ENCODE peak calls at places on chromosomes 12 and 14, in eight cellular contexts. O is mammary epithelial cell, V is small intestine, B is GM12878, P is lung, R is A673, L is kidney, A is gastrocnemius medialis. I is an unnamed sample.

GRCh38 chr12:33370318-33370717 is 69.3 kb downstream of the SYT10 start:
- DNase-seq in L (no peak), A (no peak), P (no peak), R (no peak), O (no peak), B (no peak), V (no peak), I (no peak)

GRCh38 chr12:24500466-24501232 is 448.3 kb downstream of the BCAT1 start:
- DNase-seq in O (peak; percentile 1), A (no peak), P (no peak), V (no peak), R (peak; percentile 20), L (no peak), B (no peak), I (no peak)

GRCh38 chr14:82776958-82777357 is 1243.3 kb upstream of the SEL1L start:
- DNase-seq in A (no peak), L (no peak), P (no peak), O (no peak), R (no peak), B (no peak), V (no peak), I (no peak)

GRCh38 chr12:64389154-64389553 is 1.4 kb downstream of the C12orf56 start:
- DNase-seq in R (no peak), L (no peak), A (no peak), B (no peak), O (no peak), V (no peak), P (no peak), I (no peak)

GRCh38 chr14:28661171-28661772 is 105.3 kb upstream of the FOXG1 start:
- DNase-seq in V (no peak), R (no peak), A (no peak), B (no peak), L (no peak), P (no peak), O (peak; percentile 85), I (no peak)

GRCh38 chr14:61296707-61297502 is 15.8 kb upstream of the TMEM30B start:
- DNase-seq in V (peak; percentile 65), O (peak; percentile 37), B (peak; percentile 23), P (no peak), R (peak; percentile 55), L (no peak), A (no peak), I (no peak)

GRCh38 chr14:29486132-29486531 is 441.5 kb downstream of the PRKD1 start:
- DNase-seq in P (no peak), V (no peak), O (no peak), A (no peak), L (no peak), R (no peak), B (no peak), I (no peak)

GRCh38 chr12:121513464-121514183 is 67.2 kb downstream of the KDM2B start:
- DNase-seq in A (no peak), O (no peak), L (no peak), P (peak; percentile 43), V (peak; percentile 51), B (no peak), R (peak; percentile 44), I (no peak)

GRCh38 chr12:75684678-75685620 is 173.5 kb upstream of the KRR1 start:
- DNase-seq in B (no peak), A (no peak), V (no peak), P (no peak), R (no peak), L (no peak), O (peak; percentile 97), I (no peak)

GRCh38 chr12:89665556-89665955 is 43.1 kb downstream of the ATP2B1 start:
- DNase-seq in P (no peak), O (no peak), R (peak; percentile 35), L (no peak), B (no peak), V (no peak), A (no peak), I (no peak)

GRCh38 chr14:34794217-34794616 is 79.8 kb upstream of the CFL2 start:
- DNase-seq in R (no peak), B (no peak), A (no peak), L (no peak), V (no peak), O (no peak), P (no peak), I (no peak)

GRCh38 chr14:56117765-56118610 is at the start of gene PELI2:
- DNase-seq in R (peak; percentile 86), L (peak; percentile 96), B (no peak), A (peak; percentile 32), V (peak; percentile 66), P (peak; percentile 74), O (no peak), I (peak; percentile 87)

GRCh38 chr14:103528158-103528511 is 861 bp upstream of the TRMT61A start:
- DNase-seq in O (no peak), L (peak; percentile 83), P (no peak), V (peak; percentile 45), R (no peak), A (no peak), B (no peak), I (no peak)

GRCh38 chr12:66144796-66145754 is 14.5 kb upstream of the LLPH start:
- DNase-seq in B (no peak), L (no peak), R (peak; percentile 76), V (peak; percentile 41), A (peak; percentile 10), O (peak; percentile 55), P (peak; percentile 72), I (no peak)

GRCh38 chr12:12128665-12129064 is 57.9 kb downstream of the BCL2L14 start:
- DNase-seq in R (peak; percentile 68), O (no peak), P (no peak), V (no peak), A (no peak), B (no peak), L (no peak), I (no peak)

GRCh38 chr14:69624131-69624530 is 12.7 kb downstream of the SUSD6 start:
- DNase-seq in B (no peak), R (no peak), V (no peak), L (no peak), P (no peak), O (no peak), A (no peak), I (no peak)

GRCh38 chr14:69625299-69626131 is 14.1 kb downstream of the SUSD6 start:
- DNase-seq in P (peak; percentile 58), B (peak; percentile 88), A (peak; percentile 25), R (no peak), L (peak; percentile 83), V (peak; percentile 50), O (peak; percentile 46), I (no peak)

GRCh38 chr14:69620981-69621380 is 9.6 kb downstream of the SUSD6 start:
- DNase-seq in O (no peak), V (no peak), R (no peak), A (no peak), L (no peak), B (no peak), P (no peak), I (no peak)

GRCh38 chr14:69629225-69630127 is 18.1 kb downstream of the SUSD6 start:
- DNase-seq in O (no peak), B (no peak), L (no peak), R (no peak), V (no peak), A (no peak), P (no peak), I (no peak)

DNA sequence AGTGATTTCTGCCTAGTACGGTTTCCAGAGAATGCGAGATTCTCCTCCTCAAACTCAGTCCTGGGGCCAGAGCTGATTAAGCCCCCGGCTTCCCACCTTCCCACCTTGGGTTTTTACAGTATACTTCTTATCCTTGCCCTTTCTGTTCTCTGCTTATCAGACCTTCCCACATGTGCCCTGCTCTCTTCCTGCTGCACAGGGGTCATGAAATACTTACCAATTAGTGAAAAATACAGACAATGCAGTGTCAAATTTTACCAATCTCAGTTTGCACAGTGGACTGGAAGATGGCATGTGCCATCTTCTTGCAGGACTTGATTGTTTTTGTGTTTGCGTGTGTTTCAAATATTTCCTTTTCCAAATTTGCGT is 14.7 kb downstream of the SUSD6 start:
- DNase-seq in O (no peak), V (no peak), L (no peak), B (no peak), R (no peak), A (no peak), P (no peak), I (no peak)
- H3K27ac ChIP-seq in O (no peak overlapping the region), V (peak overlapping the region; percentile 65), L (no peak overlapping the region), B (peak overlapping the region; percentile 82), R (no peak overlapping the region), A (peak overlapping the region; percentile 36), P (peak overlapping the region; percentile 82), I (no peak overlapping the region)

DNA sequence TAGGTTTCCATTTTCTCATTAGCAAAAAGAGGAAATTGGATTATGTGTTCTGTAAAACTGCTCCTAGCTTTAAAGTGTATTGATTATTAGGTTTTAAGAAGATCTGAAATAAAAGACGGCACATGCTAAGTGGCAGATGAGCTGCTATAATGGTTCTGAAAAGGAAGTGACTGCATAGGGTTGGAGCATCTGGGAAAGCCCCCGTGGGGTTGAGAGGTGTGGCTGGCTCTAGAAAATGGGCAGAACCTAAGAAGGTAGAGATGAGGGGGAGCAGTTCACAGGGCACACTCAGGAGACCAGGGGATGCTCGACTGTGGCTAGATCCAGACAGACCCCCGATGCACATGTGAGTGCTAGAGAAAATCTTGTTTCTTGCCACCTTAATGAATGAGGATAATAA is 1.9 kb downstream of the IFNG-AS1 start:
- DNase-seq in P (no peak), O (no peak), L (no peak), V (no peak), B (no peak), R (no peak), A (no peak), I (no peak)
- H3K4me3 ChIP-seq in P (no peak overlapping the region), O (no peak overlapping the region), L (no peak overlapping the region), V (no peak overlapping the region), B (no peak overlapping the region), R (no peak overlapping the region), A (no peak overlapping the region), I (no peak overlapping the region)

GRCh38 chr14:54593860-54594259 is 26.9 kb downstream of the SAMD4A start:
- DNase-seq in L (no peak), B (no peak), O (peak; percentile 53), A (no peak), P (no peak), V (no peak), R (peak; percentile 30), I (no peak)

GRCh38 chr14:54589076-54589475 is 22.1 kb downstream of the SAMD4A start:
- DNase-seq in B (no peak), V (no peak), A (no peak), L (no peak), R (no peak), P (no peak), O (peak; percentile 54), I (no peak)

GRCh38 chr14:54590481-54590880 is 23.6 kb downstream of the SAMD4A start:
- DNase-seq in V (no peak), L (no peak), P (no peak), A (no peak), R (no peak), B (no peak), O (no peak), I (no peak)

GRCh38 chr14:54591461-54592245 is 24.7 kb downstream of the SAMD4A start:
- DNase-seq in A (no peak), L (no peak), B (no peak), R (no peak), O (peak; percentile 90), V (no peak), P (no peak), I (no peak)

GRCh38 chr14:54589843-54590242 is 22.9 kb downstream of the SAMD4A start:
- DNase-seq in O (no peak), R (no peak), P (no peak), A (no peak), B (no peak), L (no peak), V (no peak), I (no peak)
- H3K4me1 ChIP-seq in O (peaks cover 42% of the 10 kb centered on the region), R (peaks cover 19% of the 10 kb centered on the region), P (peaks cover 19% of the 10 kb centered on the region), A (peaks cover 56% of the 10 kb centered on the region), B (no peaks in the 10 kb centered on the region), L (no peaks in the 10 kb centered on the region), V (no peaks in the 10 kb centered on the region), I (no peaks in the 10 kb centered on the region)

GRCh38 chr12:57868870-57869609 is 22.5 kb upstream of the CTDSP2 start:
- DNase-seq in O (no peak), V (no peak), A (peak; percentile 65), B (no peak), R (peak; percentile 80), P (no peak), L (peak; percentile 76), I (no peak)
- H3K27ac ChIP-seq in O (no peak overlapping the region), V (peak overlapping the region; percentile 41), A (peak overlapping the region; percentile 80), B (no peak overlapping the region), R (peak overlapping the region; percentile 43), P (peak overlapping the region; percentile 59), L (no peak overlapping the region), I (no peak overlapping the region)

I was measured in pancreas.